ENCODE peak calls at places on chromosomes 11 and 22, in nine cellular contexts. Q, T, U, B, X, J, G, H and Z are unnamed samples.

GRCh38 chr11:456533-456932 is 6.5 kb downstream of the PTDSS2 start:
- DNase-seq in J (peak), B (no peak), G (no peak), T (no peak), X (peak), H (no peak), Q (no peak), U (no peak), Z (no peak)

GRCh38 chr11:65885808-65886536 is 2.3 kb downstream of the FIBP start:
- DNase-seq in H (no peak), U (no peak), B (no peak), T (no peak), G (no peak), Q (no peak), X (no peak), J (no peak), Z (no peak)

GRCh38 chr11:44327730-44328691 is 18.1 kb upstream of the ALX4 start:
- DNase-seq in Q (no peak), H (peak), T (no peak), G (no peak), J (no peak), B (no peak), X (no peak), U (no peak), Z (no peak)

GRCh38 chr11:129928923-129929692 is 33.7 kb upstream of the NFRKB start:
- DNase-seq in G (no peak), U (no peak), X (no peak), Q (no peak), J (no peak), B (no peak), T (no peak), H (no peak), Z (no peak)

GRCh38 chr11:10314199-10315072 is 9.6 kb downstream of the ADM start:
- DNase-seq in U (no peak), B (peak), H (no peak), X (peak), J (peak), G (peak), T (peak), Q (no peak), Z (no peak)

GRCh38 chr11:96741068-96741467 is 351.3 kb downstream of the JRKL start:
- DNase-seq in T (no peak), J (no peak), U (no peak), Q (no peak), G (no peak), B (no peak), X (no peak), H (no peak), Z (no peak)

GRCh38 chr11:723120-723883 is 17.3 kb downstream of the EPS8L2 start:
- DNase-seq in X (no peak), Q (no peak), T (peak), B (peak), H (peak), J (peak), G (no peak), U (no peak), Z (peak)

GRCh38 chr22:43230571-43230970 is 43.6 kb upstream of the TTLL12 start:
- DNase-seq in Q (no peak), U (no peak), H (no peak), X (no peak), J (no peak), T (no peak), G (no peak), B (no peak), Z (no peak)

GRCh38 chr11:20161230-20161918 is 1.1 kb upstream of the DBX1 start:
- DNase-seq in Q (no peak), B (no peak), U (no peak), X (no peak), G (no peak), T (peak), J (no peak), H (peak), Z (no peak)

GRCh38 chr22:46575915-46576555 is 38.6 kb upstream of the CELSR1 start:
- DNase-seq in T (no peak), X (no peak), U (no peak), H (no peak), B (no peak), Q (no peak), J (peak), G (no peak), Z (no peak)

GRCh38 chr11:123532131-123532530 is 102.1 kb downstream of the GRAMD1B start:
- DNase-seq in B (no peak), X (no peak), G (peak), H (no peak), Q (no peak), U (no peak), T (no peak), J (no peak), Z (no peak)

GRCh38 chr11:104200688-104201087 is 36.7 kb upstream of the PDGFD start:
- DNase-seq in Q (no peak), U (no peak), X (no peak), H (no peak), J (no peak), B (no peak), G (no peak), T (no peak), Z (no peak)

GRCh38 chr11:120308081-120308480 is 17.0 kb upstream of the TLCD5 start:
- DNase-seq in T (no peak), X (no peak), U (no peak), J (no peak), H (no peak), B (no peak), G (no peak), Q (no peak), Z (no peak)

GRCh38 chr22:44658371-44658953 is 43.5 kb upstream of the PRR5 start:
- DNase-seq in J (no peak), T (no peak), H (no peak), U (no peak), Q (no peak), B (peak), X (no peak), G (no peak), Z (no peak)

GRCh38 chr11:67558084-67558772 is 25.4 kb upstream of the GSTP1 start:
- DNase-seq in H (no peak), T (peak), J (no peak), B (no peak), Q (no peak), X (peak), G (no peak), U (no peak), Z (no peak)

GRCh38 chr11:64007629-64008282 is 21.5 kb downstream of the OTUB1 start:
- DNase-seq in X (no peak), T (no peak), U (no peak), H (peak), B (peak), J (no peak), G (peak), Q (peak), Z (peak)

GRCh38 chr11:111521132-111521531 is 6.6 kb downstream of the HOATZ start:
- DNase-seq in H (no peak), G (no peak), T (no peak), J (no peak), Q (no peak), B (no peak), U (no peak), X (no peak), Z (no peak)

GRCh38 chr22:45240810-45241631 is at the start of gene KIAA0930:
- DNase-seq in G (peak), B (no peak), T (no peak), U (peak), Q (peak), J (peak), H (peak), X (no peak), Z (peak)

GRCh38 chr11:24286238-24286637 is 210.6 kb upstream of the LUZP2 start:
- DNase-seq in Q (no peak), B (no peak), J (no peak), X (no peak), U (no peak), G (no peak), T (no peak), H (no peak), Z (no peak)

GRCh38 chr11:119347242-119347641 is 737 bp upstream of the MFRP start:
- DNase-seq in Q (no peak), T (no peak), G (no peak), U (no peak), J (no peak), X (no peak), B (no peak), H (no peak), Z (no peak)

GRCh38 chr11:3123316-3123715 is 41.8 kb downstream of the OSBPL5 start:
- DNase-seq in G (no peak), Q (no peak), B (peak), J (no peak), X (no peak), U (no peak), H (no peak), T (no peak), Z (peak)

GRCh38 chr11:66912361-66912760 is 45.8 kb downstream of the PC start:
- DNase-seq in T (no peak), Q (no peak), U (no peak), B (peak), G (no peak), X (no peak), J (no peak), H (no peak), Z (no peak)

GRCh38 chr22:48920776-48921241 is 906.9 kb downstream of the BRD1 start:
- DNase-seq in J (no peak), H (peak), G (no peak), B (no peak), Q (no peak), X (no peak), U (no peak), T (no peak), Z (no peak)